ENCODE peak calls at places on chromosomes 3 and 15, in six cellular contexts. One of them, this sample, is unnamed.

GRCh38 chr15:76333720-76334437 is 2.7 kb upstream of the ISL2 start:
- DNase-seq in GM12892: no peak
- DNase-seq in HepG2: peak
- DNase-seq in K562: peak
- DNase-seq in H1: peak
- DNase-seq in GM12878: no peak
- DNase-seq in this sample: no peak

GRCh38 chr3:156483961-156484787 is 70.7 kb downstream of the SSR3 start:
- DNase-seq in K562: peak
- DNase-seq in GM12878: peak
- DNase-seq in HepG2: no peak
- DNase-seq in GM12892: no peak
- DNase-seq in H1: no peak
- DNase-seq in this sample: no peak

GRCh38 chr3:13483988-13484695 is 4.0 kb downstream of the HDAC11 start:
- DNase-seq in H1: no peak
- DNase-seq in HepG2: no peak
- DNase-seq in GM12878: no peak
- DNase-seq in GM12892: no peak
- DNase-seq in K562: no peak
- DNase-seq in this sample: no peak

GRCh38 chr3:127488141-127488672 is 102.3 kb downstream of the TPRA1 start:
- DNase-seq in K562: no peak
- DNase-seq in HepG2: no peak
- DNase-seq in H1: peak
- DNase-seq in GM12878: no peak
- DNase-seq in GM12892: no peak
- DNase-seq in this sample: no peak

GRCh38 chr3:49807427-49808114 is 4.5 kb downstream of the INKA1 start:
- DNase-seq in GM12878: no peak
- DNase-seq in K562: no peak
- DNase-seq in GM12892: no peak
- DNase-seq in HepG2: no peak
- DNase-seq in H1: no peak
- DNase-seq in this sample: no peak

GRCh38 chr3:171846594-171846993 is 3.4 kb downstream of the TMEM212 start:
- DNase-seq in H1: no peak
- DNase-seq in GM12892: no peak
- DNase-seq in GM12878: peak
- DNase-seq in HepG2: no peak
- DNase-seq in K562: no peak
- DNase-seq in this sample: peak

GRCh38 chr15:56244237-56244810 is 645 bp upstream of the RFX7 start:
- DNase-seq in K562: peak
- DNase-seq in H1: peak
- DNase-seq in GM12878: no peak
- DNase-seq in HepG2: peak
- DNase-seq in GM12892: peak
- DNase-seq in this sample: no peak

GRCh38 chr15:30929064-30929669 is 25.5 kb downstream of the FAN1 start:
- DNase-seq in GM12892: no peak
- DNase-seq in H1: no peak
- DNase-seq in K562: no peak
- DNase-seq in GM12878: no peak
- DNase-seq in HepG2: no peak
- DNase-seq in this sample: no peak

GRCh38 chr15:87874896-87875661 is 381.5 kb downstream of the NTRK3 start:
- DNase-seq in HepG2: no peak
- DNase-seq in GM12878: no peak
- DNase-seq in K562: no peak
- DNase-seq in GM12892: no peak
- DNase-seq in H1: no peak
- DNase-seq in this sample: no peak
- TF ChIP-seq TAF1 in HepG2: no peak
- TF ChIP-seq TAF1 in GM12878: no peak
- TF ChIP-seq TAF1 in K562: no peak
- TF ChIP-seq TAF1 in GM12892: no peak
- TF ChIP-seq TAF1 in H1: no peak
- TF ChIP-seq TAF1 in this sample: no peak

GRCh38 chr3:64161481-64161952 is 63.7 kb downstream of the PRICKLE2 start:
- DNase-seq in HepG2: peak
- DNase-seq in GM12878: no peak
- DNase-seq in H1: no peak
- DNase-seq in GM12892: no peak
- DNase-seq in K562: no peak
- DNase-seq in this sample: no peak
- TF ChIP-seq POLR2AphosphoS5 in HepG2: no peak
- TF ChIP-seq POLR2AphosphoS5 in GM12878: no peak
- TF ChIP-seq POLR2AphosphoS5 in H1: no peak
- TF ChIP-seq POLR2AphosphoS5 in GM12892: no peak
- TF ChIP-seq POLR2AphosphoS5 in K562: no peak
- TF ChIP-seq POLR2AphosphoS5 in this sample: no peak

GRCh38 chr15:52018693-52019393 is at the start of gene MAPK6:
- DNase-seq in GM12878: peak
- DNase-seq in GM12892: peak
- DNase-seq in HepG2: peak
- DNase-seq in K562: peak
- DNase-seq in H1: peak
- DNase-seq in this sample: peak
- TF ChIP-seq POLR2A in GM12878: peak
- TF ChIP-seq POLR2A in GM12892: peak
- TF ChIP-seq POLR2A in HepG2: peak
- TF ChIP-seq POLR2A in K562: peak
- TF ChIP-seq POLR2A in H1: peak
- TF ChIP-seq POLR2A in this sample: peak

GRCh38 chr15:24878153-24878552 is 76.6 kb upstream of the SNRPN start:
- DNase-seq in K562: no peak
- DNase-seq in HepG2: peak
- DNase-seq in H1: no peak
- DNase-seq in GM12892: no peak
- DNase-seq in GM12878: no peak
- DNase-seq in this sample: no peak
- TF ChIP-seq TAF1 in K562: no peak
- TF ChIP-seq TAF1 in HepG2: peak
- TF ChIP-seq TAF1 in H1: no peak
- TF ChIP-seq TAF1 in GM12892: no peak
- TF ChIP-seq TAF1 in GM12878: no peak
- TF ChIP-seq TAF1 in this sample: no peak

GRCh38 chr15:34853001-34853758 is 57.8 kb upstream of the ACTC1 start:
- DNase-seq in GM12878: no peak
- DNase-seq in HepG2: no peak
- DNase-seq in GM12892: no peak
- DNase-seq in H1: no peak
- DNase-seq in K562: no peak
- DNase-seq in this sample: no peak
- TF ChIP-seq POLR2AphosphoS5 in GM12878: no peak
- TF ChIP-seq POLR2AphosphoS5 in HepG2: no peak
- TF ChIP-seq POLR2AphosphoS5 in GM12892: no peak
- TF ChIP-seq POLR2AphosphoS5 in H1: no peak
- TF ChIP-seq POLR2AphosphoS5 in K562: no peak
- TF ChIP-seq POLR2AphosphoS5 in this sample: no peak

DNA sequence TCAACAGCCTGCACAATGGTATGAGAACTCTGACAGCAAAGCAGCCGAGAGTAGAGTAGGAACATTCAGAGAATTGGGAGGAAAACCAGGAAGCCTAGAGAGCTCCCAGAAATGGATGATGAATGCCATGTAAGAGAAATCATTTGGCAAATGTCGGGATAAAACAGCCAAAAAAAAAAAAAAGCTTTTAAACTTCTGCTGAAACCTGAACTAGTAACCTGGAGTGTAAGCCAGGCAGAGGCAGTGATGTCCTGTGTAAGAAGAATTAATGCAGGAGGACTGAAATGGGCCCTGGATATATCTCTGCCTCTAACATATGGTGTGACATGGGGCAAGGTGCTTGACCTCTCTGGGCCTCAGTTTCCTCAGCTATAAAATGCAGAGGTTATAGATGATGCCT is 25.6 kb downstream of the FSTL1 start:
- DNase-seq in GM12892: no peak
- DNase-seq in H1: no peak
- DNase-seq in GM12878: no peak
- DNase-seq in K562: no peak
- DNase-seq in HepG2: no peak
- DNase-seq in this sample: no peak
- TF ChIP-seq POLR2A in GM12892: no peak
- TF ChIP-seq POLR2A in H1: no peak
- TF ChIP-seq POLR2A in GM12878: no peak
- TF ChIP-seq POLR2A in K562: no peak
- TF ChIP-seq POLR2A in HepG2: no peak
- TF ChIP-seq POLR2A in this sample: no peak

GRCh38 chr15:49366496-49366895 is 56.5 kb upstream of the FGF7 start:
- DNase-seq in K562: no peak
- DNase-seq in GM12878: no peak
- DNase-seq in HepG2: no peak
- DNase-seq in H1: no peak
- DNase-seq in GM12892: no peak
- DNase-seq in this sample: no peak

GRCh38 chr15:49372366-49372765 is 50.7 kb upstream of the FGF7 start:
- DNase-seq in HepG2: no peak
- DNase-seq in K562: no peak
- DNase-seq in GM12878: no peak
- DNase-seq in H1: no peak
- DNase-seq in GM12892: no peak
- DNase-seq in this sample: no peak

DNA sequence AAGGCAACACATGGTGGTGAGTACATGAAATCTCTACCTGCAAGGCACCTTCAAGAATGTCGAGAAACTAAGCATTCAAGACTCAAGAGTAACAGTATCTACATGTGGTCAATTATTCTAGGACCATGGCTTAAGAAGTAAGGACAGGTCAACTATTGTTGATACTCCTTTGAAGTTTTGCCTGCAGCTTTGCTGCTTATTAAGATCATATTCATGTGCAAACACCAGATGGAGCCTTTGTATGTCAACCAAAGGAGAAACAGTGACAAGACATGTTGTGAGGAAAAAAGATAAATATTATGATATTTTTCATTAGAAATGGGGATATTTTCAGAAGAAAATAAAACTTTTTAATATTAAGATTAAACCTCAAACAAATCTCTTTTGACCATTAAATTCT is 52.3 kb upstream of the FGF7 start:
- DNase-seq in H1: no peak
- DNase-seq in K562: no peak
- DNase-seq in HepG2: no peak
- DNase-seq in GM12878: no peak
- DNase-seq in GM12892: no peak
- DNase-seq in this sample: no peak
- TF ChIP-seq TAF1 in H1: no peak
- TF ChIP-seq TAF1 in K562: no peak
- TF ChIP-seq TAF1 in HepG2: no peak
- TF ChIP-seq TAF1 in GM12878: no peak
- TF ChIP-seq TAF1 in GM12892: no peak
- TF ChIP-seq TAF1 in this sample: no peak

This sample was measured in GM12891.